ENCODE peak calls at places on chromosomes 3 and 15, in five cellular contexts. J, C, B, D and H are unnamed samples.

GRCh38 chr3:184585545-184585944 is 24.0 kb downstream of the EPHB3 start:
- DNase-seq in D (no peak), B (no peak), C (no peak), J (no peak), H (no peak)

GRCh38 chr3:48784426-48785120 is 63.1 kb downstream of the PRKAR2A start:
- DNase-seq in C (no peak), J (no peak), B (no peak), D (no peak), H (no peak)

GRCh38 chr3:192090586-192090985 is 629.6 kb downstream of the PYDC2 start:
- DNase-seq in J (peak), B (no peak), D (no peak), C (no peak), H (no peak)

GRCh38 chr3:149339931-149340309 is 6.5 kb upstream of the TM4SF18 start:
- DNase-seq in D (no peak), B (peak), C (no peak), J (no peak), H (no peak)

GRCh38 chr3:45870099-45870498 is 16.2 kb upstream of the CCR9 start:
- DNase-seq in D (no peak), J (no peak), B (no peak), C (no peak), H (no peak)

GRCh38 chr3:189233225-189233858 is 61.6 kb downstream of the TPRG1 start:
- DNase-seq in J (peak), C (peak), B (peak), D (peak), H (no peak)

GRCh38 chr3:129439381-129439816 is 349 bp downstream of the MBD4 start:
- DNase-seq in D (peak), B (peak), C (no peak), J (peak), H (no peak)

GRCh38 chr3:41200669-41201021 is 1.3 kb downstream of the CTNNB1 start:
- DNase-seq in J (peak), B (no peak), D (no peak), C (no peak), H (no peak)

GRCh38 chr3:160401301-160402095 is 2.0 kb downstream of the SMC4 start:
- DNase-seq in C (no peak), D (no peak), B (no peak), J (no peak), H (no peak)

GRCh38 chr15:74626752-74627692 is 11.4 kb downstream of the CLK3 start:
- DNase-seq in C (no peak), J (no peak), B (no peak), D (no peak), H (no peak)

GRCh38 chr3:116444819-116445290 is 432 bp downstream of the LSAMP start:
- DNase-seq in D (no peak), J (peak), C (peak), B (no peak), H (no peak)

GRCh38 chr15:67241132-67241855 is 13.2 kb downstream of the AAGAB start:
- DNase-seq in J (no peak), B (no peak), D (no peak), C (no peak), H (no peak)

GRCh38 chr3:34185301-34185700 is 386.9 kb downstream of the PDCD6IP start:
- DNase-seq in J (no peak), B (no peak), C (no peak), D (no peak), H (no peak)

DNA sequence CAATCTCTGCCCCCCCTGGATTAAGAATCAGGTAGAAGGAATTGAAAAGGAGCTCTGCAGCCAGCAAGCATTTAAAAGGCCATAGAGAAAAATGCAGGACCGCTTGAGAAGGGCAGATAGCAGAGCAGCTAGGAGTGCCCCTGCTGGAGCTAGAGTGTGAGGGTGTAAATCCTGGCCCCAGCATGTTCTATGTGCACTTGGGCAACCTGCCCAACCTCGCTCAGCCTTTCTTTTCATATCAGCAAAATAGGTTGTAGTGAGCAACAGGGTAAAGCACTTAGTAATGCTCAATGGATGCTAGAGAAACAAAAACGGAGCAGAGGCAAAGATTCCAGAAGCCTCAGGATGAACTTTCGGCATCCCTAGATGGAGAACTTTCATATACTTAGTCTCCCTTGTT is 25.0 kb upstream of the THBS1 start:
- DNase-seq in B (no peak), J (no peak), C (no peak), D (no peak), H (no peak)
- TF ChIP-seq CTCF in B (no peak), J (no peak), C (no peak), D (no peak), H (no peak)

GRCh38 chr15:53511175-53511574 is 248.3 kb downstream of the WDR72 start:
- DNase-seq in C (no peak), J (no peak), B (no peak), D (no peak), H (no peak)

GRCh38 chr15:53506370-53506769 is 253.1 kb downstream of the WDR72 start:
- DNase-seq in C (no peak), D (no peak), B (no peak), J (no peak), H (no peak)

GRCh38 chr15:53513431-53513830 is 246.0 kb downstream of the WDR72 start:
- DNase-seq in B (no peak), D (no peak), C (no peak), J (no peak), H (no peak)

GRCh38 chr15:53512029-53512428 is 247.4 kb downstream of the WDR72 start:
- DNase-seq in J (no peak), C (no peak), B (no peak), D (no peak), H (no peak)
- TF ChIP-seq CTCF in J (no peak), C (no peak), B (no peak), D (peak), H (no peak)

GRCh38 chr3:107880702-107881101 is 210.1 kb downstream of the CD47 start:
- DNase-seq in B (no peak), J (no peak), D (no peak), C (no peak), H (no peak)
- TF ChIP-seq CTCF in B (no peak), J (no peak), D (no peak), C (no peak), H (no peak)

DNA sequence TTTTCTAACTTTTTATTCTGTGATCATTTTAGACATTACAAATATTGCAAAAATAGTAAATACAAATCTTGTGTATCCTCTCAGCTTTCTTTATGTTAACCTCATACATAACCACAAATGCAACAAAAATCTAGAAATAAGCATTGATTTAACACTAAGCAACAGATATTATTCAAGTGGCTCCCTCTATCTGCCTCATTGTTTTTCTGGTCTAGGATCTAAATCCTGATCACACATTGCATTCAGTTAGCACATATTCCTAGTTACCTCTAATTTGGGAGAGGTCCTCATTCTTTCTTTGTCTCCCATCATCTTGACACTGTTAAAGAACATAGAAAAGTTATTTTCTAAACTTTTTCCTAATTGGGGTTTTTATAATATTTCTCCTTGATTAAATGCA is 1126.0 kb downstream of the ROBO2 start:
- DNase-seq in J (no peak), B (no peak), C (peak), D (no peak), H (no peak)
- TF ChIP-seq CTCF in J (no peak), B (no peak), C (peak), D (peak), H (no peak)

GRCh38 chr3:10333359-10333670 is 12.4 kb upstream of the SEC13 start:
- DNase-seq in B (no peak), C (no peak), D (no peak), J (no peak), H (no peak)

GRCh38 chr3:10334042-10334441 is 13.1 kb upstream of the SEC13 start:
- DNase-seq in D (no peak), B (no peak), C (no peak), J (no peak), H (no peak)

GRCh38 chr3:10335190-10335738 is 14.4 kb upstream of the SEC13 start:
- DNase-seq in C (no peak), D (no peak), J (no peak), B (no peak), H (no peak)

GRCh38 chr3:10335871-10336622 is 15.1 kb upstream of the SEC13 start:
- DNase-seq in D (no peak), C (no peak), B (peak), J (no peak), H (no peak)

GRCh38 chr3:10334461-10334860 is 13.5 kb upstream of the SEC13 start:
- DNase-seq in D (no peak), C (no peak), B (no peak), J (no peak), H (no peak)
- TF ChIP-seq CTCF in D (peak), C (no peak), B (no peak), J (peak), H (no peak)

GRCh38 chr3:71376499-71376898 is 207.0 kb downstream of the FOXP1 start:
- DNase-seq in B (no peak), D (no peak), C (no peak), J (no peak), H (no peak)

GRCh38 chr3:71384393-71384792 is 199.1 kb downstream of the FOXP1 start:
- DNase-seq in J (no peak), D (no peak), C (no peak), B (no peak), H (no peak)

GRCh38 chr3:71378509-71378908 is 205.0 kb downstream of the FOXP1 start:
- DNase-seq in D (no peak), J (no peak), C (no peak), B (no peak), H (no peak)

GRCh38 chr3:71376911-71377310 is 206.6 kb downstream of the FOXP1 start:
- DNase-seq in J (no peak), C (no peak), D (no peak), B (no peak), H (no peak)

GRCh38 chr3:71380096-71380495 is 203.4 kb downstream of the FOXP1 start:
- DNase-seq in B (no peak), D (no peak), J (no peak), C (peak), H (no peak)
- TF ChIP-seq CTCF in B (no peak), D (peak), J (no peak), C (peak), H (no peak)